ENCODE peak calls at places on chromosomes 2 and 18, in seven cellular contexts. V, F, G, C, W, N and L are unnamed samples.
A peak's percentile ranks its signal among the peaks of the same experiment; 100 is the strongest.

GRCh38 chr2:160076239-160076638 is 13.8 kb upstream of the PLA2R1 start:
- DNase-seq in G (no peak), C (no peak), F (no peak), N (no peak), V (no peak), W (no peak), L (no peak)

GRCh38 chr2:234739061-234739460 is 212.8 kb upstream of the SH3BP4 start:
- DNase-seq in V (no peak), C (no peak), G (no peak), W (no peak), N (no peak), F (no peak), L (no peak)

GRCh38 chr2:144354953-144355352 is 165.0 kb downstream of the ZEB2 start:
- DNase-seq in G (no peak), C (no peak), F (no peak), N (no peak), V (no peak), W (no peak), L (no peak)

GRCh38 chr2:6580982-6581381 is 284.7 kb downstream of the CMPK2 start:
- DNase-seq in N (no peak), V (no peak), F (no peak), C (no peak), W (no peak), G (no peak), L (no peak)

GRCh38 chr2:240472078-240472790 is 36.8 kb downstream of the GPC1 start:
- DNase-seq in F (no peak), N (no peak), V (peak; percentile 1), G (no peak), C (no peak), W (no peak), L (no peak)

GRCh38 chr18:57959278-57959677 is 84.7 kb upstream of the NEDD4L start:
- DNase-seq in F (no peak), N (peak; percentile 46), W (peak; percentile 49), C (peak; percentile 41), V (no peak), G (no peak), L (peak; percentile 65)

GRCh38 chr18:68796936-68797690 is 767 bp upstream of the CCDC102B start:
- DNase-seq in V (no peak), W (no peak), F (no peak), C (no peak), G (no peak), N (no peak), L (no peak)

GRCh38 chr18:555705-556402 is 24.3 kb upstream of the CETN1 start:
- DNase-seq in G (no peak), C (no peak), W (no peak), N (no peak), F (no peak), V (no peak), L (peak; percentile 31)

GRCh38 chr2:226159875-226160479 is 639.6 kb downstream of the IRS1 start:
- DNase-seq in W (no peak), V (no peak), F (no peak), G (no peak), C (no peak), N (no peak), L (no peak)

GRCh38 chr2:215870986-215871385 is 142.4 kb downstream of the MREG start:
- DNase-seq in V (no peak), F (no peak), G (no peak), C (peak; percentile 10), W (peak; percentile 24), N (peak; percentile 43), L (peak; percentile 48)

GRCh38 chr2:161965994-161966393 is 108.0 kb downstream of the DPP4 start:
- DNase-seq in W (no peak), F (no peak), N (no peak), C (no peak), V (no peak), G (peak; percentile 15), L (no peak)

GRCh38 chr2:45841752-45842407 is 190.4 kb downstream of the PRKCE start:
- DNase-seq in F (no peak), V (no peak), N (no peak), G (no peak), C (no peak), W (no peak), L (no peak)

GRCh38 chr2:16425462-16426336 is 239.9 kb downstream of the CYRIA start:
- DNase-seq in N (no peak), C (no peak), V (no peak), G (no peak), F (no peak), W (peak; percentile 20), L (no peak)

GRCh38 chr2:172093416-172094318 is 8.4 kb downstream of the DLX1 start:
- DNase-seq in N (no peak), G (no peak), W (peak; percentile 23), V (no peak), F (no peak), C (peak; percentile 28), L (no peak)

GRCh38 chr2:9753665-9754531 is 89.4 kb upstream of the TAF1B start:
- DNase-seq in G (no peak), N (no peak), V (no peak), W (no peak), C (peak; percentile 47), F (no peak), L (no peak)

GRCh38 chr2:62526531-62527381 is 20.8 kb upstream of the TMEM17 start:
- DNase-seq in W (no peak), N (no peak), C (no peak), F (no peak), V (no peak), G (no peak), L (no peak)

GRCh38 chr18:25058520-25058919 is 293.4 kb downstream of the ZNF521 start:
- DNase-seq in G (no peak), F (no peak), C (no peak), N (no peak), V (no peak), W (no peak), L (no peak)

GRCh38 chr2:168639501-168639900 is 162.9 kb upstream of the NOSTRIN start:
- DNase-seq in N (no peak), C (no peak), V (no peak), W (no peak), F (no peak), G (peak; percentile 52), L (no peak)

GRCh38 chr2:212537311-212538155 is 1.1 kb downstream of the ERBB4 start:
- DNase-seq in W (peak; percentile 69), C (peak; percentile 29), V (no peak), G (no peak), F (no peak), N (peak; percentile 51), L (peak; percentile 15)

GRCh38 chr2:199869653-199870052 is 18.7 kb upstream of the FTCDNL1 start:
- DNase-seq in W (no peak), V (no peak), G (no peak), F (no peak), C (no peak), N (no peak), L (no peak)

GRCh38 chr2:126661702-126662465 is 5.9 kb downstream of the GYPC start:
- DNase-seq in C (no peak), W (no peak), N (no peak), V (no peak), G (no peak), F (no peak), L (no peak)

GRCh38 chr2:85920810-85921545 is 32.2 kb upstream of the ST3GAL5 start:
- DNase-seq in V (no peak), N (no peak), F (no peak), G (no peak), W (no peak), C (no peak), L (no peak)

GRCh38 chr2:228786932-228787331 is 484.2 kb downstream of the PID1 start:
- DNase-seq in N (no peak), F (no peak), C (no peak), V (no peak), W (no peak), G (no peak), L (no peak)

GRCh38 chr2:223649941-223650530 is 47.9 kb upstream of the SCG2 start:
- DNase-seq in F (no peak), V (no peak), N (no peak), W (no peak), G (no peak), C (no peak), L (peak; percentile 17)

GRCh38 chr2:95087379-95087778 is 34.2 kb downstream of the MRPS5 start:
- DNase-seq in W (no peak), F (no peak), C (no peak), N (no peak), G (no peak), V (no peak), L (no peak)

GRCh38 chr2:18976112-18976961 is 382.1 kb downstream of the OSR1 start:
- DNase-seq in W (no peak), C (peak; percentile 5), V (no peak), G (no peak), F (no peak), N (no peak), L (no peak)

GRCh38 chr2:234606906-234607305 is 110.0 kb upstream of the ARL4C start:
- DNase-seq in N (no peak), G (no peak), V (no peak), W (no peak), F (peak; percentile 30), C (no peak), L (peak; percentile 78)

GRCh38 chr2:150292807-150293206 is 194.7 kb downstream of the RND3 start:
- DNase-seq in G (no peak), V (no peak), W (no peak), N (no peak), F (no peak), C (no peak), L (no peak)

GRCh38 chr2:20677301-20678176 is 10.6 kb downstream of the GDF7 start:
- DNase-seq in N (peak; percentile 55), C (no peak), W (no peak), F (no peak), G (no peak), V (no peak), L (no peak)
- TF ChIP-seq CTCF in N (peak; percentile 58), C (no peak), W (no peak), F (no peak), G (peak; percentile 24), V (peak; percentile 25), L (peak; percentile 61)

DNA sequence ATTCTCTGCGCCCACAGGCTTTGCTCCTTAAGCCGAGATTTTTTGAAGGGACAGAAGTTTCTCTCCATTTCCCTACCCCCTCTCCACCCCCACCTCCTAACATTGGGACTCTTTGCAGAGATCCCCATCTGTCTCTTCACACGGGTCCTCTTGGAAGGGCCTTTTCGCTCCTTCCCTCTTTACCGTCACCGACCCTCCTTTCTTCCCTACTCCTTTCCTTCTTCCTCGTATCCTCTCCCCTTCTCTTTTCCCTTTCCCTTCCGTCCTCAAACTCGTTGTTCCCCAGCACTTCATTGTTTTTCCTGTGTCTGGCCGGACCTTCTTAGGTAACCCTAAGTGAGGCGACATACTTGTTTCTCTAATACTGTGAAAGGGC is 660 bp downstream of the COPS7B start:
- DNase-seq in N (no peak), F (no peak), C (no peak), G (no peak), W (no peak), V (no peak), L (no peak)
- TF ChIP-seq CTCF in N (peak; percentile 7), F (no peak), C (no peak), G (no peak), W (no peak), V (no peak), L (no peak)

GRCh38 chr2:70767699-70768584 is at the start of gene ADD2:
- DNase-seq in V (no peak), G (no peak), N (peak; percentile 73), F (no peak), C (peak; percentile 76), W (peak; percentile 93), L (peak; percentile 86)
- TF ChIP-seq CTCF in V (no peak), G (peak; percentile 27), N (peak; percentile 61), F (no peak), C (no peak), W (peak; percentile 38), L (peak; percentile 88)

GRCh38 chr2:58739033-58739432 is 497.9 kb upstream of the FANCL start:
- DNase-seq in F (no peak), W (no peak), N (no peak), C (no peak), V (no peak), G (no peak), L (no peak)

GRCh38 chr2:58740381-58740780 is 499.3 kb upstream of the FANCL start:
- DNase-seq in F (no peak), C (no peak), V (no peak), W (no peak), G (no peak), N (no peak), L (no peak)
- TF ChIP-seq CTCF in F (no peak), C (no peak), V (no peak), W (no peak), G (no peak), N (no peak), L (no peak)